ENCODE peak calls at places on chromosomes 16 and 17, in ten cellular contexts. T, X, G, O, E, C, M, B, K and N are unnamed samples.

GRCh38 chr16:79895917-79896203 is 295.3 kb upstream of the MAF start:
- DNase-seq in T (no peak), X (no peak), G (no peak), O (no peak), E (peak; percentile 77), C (no peak), M (no peak), B (no peak), K (no peak), N (no peak)

GRCh38 chr16:75486666-75487313 is 8.5 kb downstream of the CHST6 start:
- DNase-seq in T (no peak), X (no peak), G (no peak), O (no peak), E (no peak), C (no peak), M (no peak), B (no peak), K (no peak), N (no peak)

GRCh38 chr17:36877774-36878173 is 59.5 kb upstream of the LHX1 start:
- DNase-seq in T (peak; percentile 37), X (no peak), G (no peak), O (no peak), E (no peak), C (no peak), M (peak; percentile 66), B (no peak), K (no peak), N (no peak)

GRCh38 chr17:68141050-68141449 is 105.5 kb downstream of the KPNA2 start:
- DNase-seq in T (peak; percentile 15), X (no peak), G (no peak), O (no peak), E (no peak), C (no peak), M (no peak), B (no peak), K (no peak), N (no peak)

GRCh38 chr17:75927286-75927922 is 13.4 kb downstream of the FBF1 start:
- DNase-seq in T (no peak), X (no peak), G (no peak), O (no peak), E (no peak), C (peak; percentile 17), M (peak; percentile 25), B (peak; percentile 74), K (no peak), N (no peak)

GRCh38 chr16:86614699-86615098 is 36.4 kb downstream of the FOXL1 start:
- DNase-seq in T (no peak), X (no peak), G (no peak), O (no peak), E (no peak), C (no peak), M (no peak), B (no peak), K (no peak), N (no peak)

GRCh38 chr16:17171250-17172143 is 299.3 kb downstream of the XYLT1 start:
- DNase-seq in T (no peak), X (no peak), G (no peak), O (no peak), E (no peak), C (no peak), M (no peak), B (no peak), K (peak; percentile 24), N (no peak)

GRCh38 chr16:87445486-87445885 is 47.3 kb downstream of the ZCCHC14 start:
- DNase-seq in T (peak; percentile 80), X (no peak), G (no peak), O (no peak), E (no peak), C (no peak), M (no peak), B (no peak), K (no peak), N (no peak)

GRCh38 chr17:17191346-17191792 is 14.8 kb downstream of the PLD6 start:
- DNase-seq in T (peak; percentile 95), X (peak; percentile 64), G (no peak), O (peak; percentile 49), E (no peak), C (no peak), M (peak; percentile 60), B (peak; percentile 55), K (no peak), N (no peak)

GRCh38 chr16:35181422-35182030 is 1722.1 kb downstream of the TP53TG3F start:
- DNase-seq in T (no peak), X (no peak), G (no peak), O (no peak), E (peak; percentile 39), C (no peak), M (no peak), B (no peak), K (no peak), N (peak; percentile 50)

GRCh38 chr17:4769628-4770027 is 2.1 kb upstream of the TM4SF5 start:
- DNase-seq in T (peak; percentile 31), X (no peak), G (no peak), O (no peak), E (no peak), C (no peak), M (no peak), B (no peak), K (no peak), N (no peak)

GRCh38 chr17:71304498-71305158 is 816.2 kb upstream of the SOX9 start:
- DNase-seq in T (no peak), X (no peak), G (no peak), O (no peak), E (no peak), C (no peak), M (peak; percentile 3), B (no peak), K (no peak), N (no peak)

GRCh38 chr16:70512456-70512855 is 10.9 kb downstream of the COG4 start:
- DNase-seq in T (peak; percentile 50), X (no peak), G (no peak), O (no peak), E (no peak), C (no peak), M (no peak), B (no peak), K (peak; percentile 42), N (no peak)

DNA sequence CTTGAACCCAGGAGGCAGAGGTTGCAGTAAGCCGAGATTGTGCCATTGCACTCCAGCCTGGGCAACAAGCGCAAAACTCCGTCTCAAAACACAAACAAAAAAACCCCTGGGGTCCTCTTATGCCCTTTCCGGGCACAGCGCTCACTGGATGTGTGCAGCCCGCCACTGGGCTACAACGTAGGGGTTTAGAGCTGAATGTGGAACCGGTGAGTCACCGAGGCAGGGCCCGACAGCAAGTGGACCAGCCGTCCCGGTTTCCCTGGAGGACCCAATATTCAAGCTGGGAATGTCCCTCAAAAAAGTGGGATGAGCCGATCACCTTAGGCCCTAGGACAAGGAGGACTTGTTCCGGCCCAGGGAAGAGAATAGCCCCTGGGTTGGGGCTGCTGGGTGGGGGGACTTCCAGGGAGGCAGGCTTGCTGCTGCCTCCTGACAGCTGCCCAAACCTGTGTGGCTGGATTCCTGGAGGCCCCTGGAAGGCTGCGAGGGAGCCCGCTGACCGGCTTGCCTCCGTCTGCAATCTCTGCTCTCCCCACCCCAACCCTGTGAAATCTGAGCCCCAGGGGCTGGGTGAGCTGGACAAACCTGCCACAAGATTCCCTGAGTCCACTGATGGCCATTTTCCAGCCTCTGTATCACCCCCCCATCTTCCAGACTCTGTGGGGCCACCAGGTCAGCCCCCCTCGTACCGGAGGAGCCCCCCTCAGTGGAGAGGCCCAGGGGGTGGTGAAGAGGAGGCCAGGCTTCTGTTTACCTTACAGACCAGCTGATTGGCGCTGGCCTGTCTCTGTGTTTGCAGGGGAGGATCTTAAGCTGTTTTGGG is 2.9 kb upstream of the CLDN9 start:
- DNase-seq in T (no peak), X (no peak), G (no peak), O (no peak), E (no peak), C (no peak), M (no peak), B (no peak), K (no peak), N (no peak)
- H3K27ac ChIP-seq in T (no peak overlapping the region), X (no peak overlapping the region), G (no peak overlapping the region), O (no peak overlapping the region), E (no peak overlapping the region), C (no peak overlapping the region), M (peak overlapping the region; percentile 96), B (peak overlapping the region; percentile 89), K (no peak overlapping the region), N (no peak overlapping the region)

DNA sequence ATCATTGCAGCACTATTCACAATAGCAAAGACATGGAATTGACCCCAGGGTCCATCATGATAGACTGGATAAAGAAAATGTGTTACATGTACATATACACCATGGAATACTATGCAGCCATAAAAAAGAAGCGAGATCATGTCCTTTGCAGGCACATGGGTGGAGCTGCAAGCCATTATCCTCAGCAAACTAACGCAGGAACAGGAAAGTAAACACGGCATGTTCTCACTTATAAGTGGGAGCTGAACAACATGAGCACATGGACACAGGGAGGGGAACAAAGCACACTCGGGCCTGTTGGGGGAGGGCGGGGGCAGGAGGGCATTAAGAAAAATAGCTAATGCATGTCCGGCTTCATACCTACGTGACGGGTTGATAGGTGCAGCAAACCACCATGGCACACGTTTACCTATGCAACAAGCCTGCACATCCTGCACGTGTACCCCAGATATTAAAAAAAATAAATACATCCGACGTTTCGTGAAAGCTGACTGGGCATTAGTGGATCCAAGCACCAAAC is 28.9 kb downstream of the ZNF778 start:
- DNase-seq in T (no peak), X (no peak), G (no peak), O (no peak), E (no peak), C (no peak), M (no peak), B (no peak), K (no peak), N (no peak)
- TF ChIP-seq CTCF in T (no peak), X (no peak), G (no peak), O (no peak), E (no peak), C (no peak), M (no peak), B (no peak), K (no peak), N (no peak)

DNA sequence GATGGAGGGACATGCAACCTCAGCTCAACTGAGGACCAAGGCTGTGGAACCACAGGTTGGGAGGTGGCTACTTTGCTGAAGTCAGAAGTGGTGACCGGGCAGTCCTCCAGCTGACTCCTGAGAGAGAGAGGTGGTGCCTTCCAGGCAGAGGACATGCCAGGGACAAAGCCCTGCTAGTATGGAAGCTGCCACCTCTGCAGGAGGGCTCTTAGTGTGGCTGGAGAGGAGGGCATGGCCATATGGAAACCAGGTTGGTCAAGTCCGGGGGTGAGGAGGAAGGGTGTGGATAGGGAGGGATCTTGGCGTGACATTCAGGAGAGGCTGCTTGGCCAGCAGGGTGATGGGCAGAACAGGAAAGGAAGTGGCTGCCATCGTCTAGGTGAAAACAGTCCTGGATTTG is 5.7 kb downstream of the C16orf86 start:
- DNase-seq in T (no peak), X (peak; percentile 37), G (no peak), O (no peak), E (no peak), C (no peak), M (no peak), B (peak; percentile 73), K (peak; percentile 53), N (no peak)
- H3K27ac ChIP-seq in T (no peak overlapping the region), X (no peak overlapping the region), G (no peak overlapping the region), O (peak overlapping the region; percentile 73), E (no peak overlapping the region), C (no peak overlapping the region), M (no peak overlapping the region), B (peak overlapping the region; percentile 77), K (no peak overlapping the region), N (peak overlapping the region; percentile 19)

DNA sequence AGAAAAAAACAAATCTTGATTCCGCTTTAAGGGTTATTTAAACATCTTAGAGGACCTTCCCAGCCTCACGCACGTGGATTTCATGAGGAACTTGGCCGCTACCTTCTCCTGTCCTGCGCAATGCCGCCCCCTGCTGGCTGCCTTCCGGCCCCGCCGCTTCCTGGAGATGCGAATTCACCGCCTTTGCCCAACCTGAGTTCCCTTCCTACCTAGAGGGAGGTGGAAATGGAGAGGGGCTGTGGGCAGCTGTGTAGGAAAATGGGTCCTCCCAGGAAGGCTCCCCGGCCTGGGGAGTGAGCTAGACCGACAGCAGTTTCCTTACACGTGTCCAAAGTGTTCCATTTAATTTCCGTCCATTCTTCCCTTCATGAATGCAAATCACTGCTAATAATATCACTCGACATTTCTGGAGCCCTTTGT is 1.0 kb upstream of the ABCC12 start:
- DNase-seq in T (peak; percentile 72), X (peak; percentile 89), G (peak; percentile 86), O (peak; percentile 86), E (peak; percentile 94), C (peak; percentile 53), M (peak; percentile 89), B (peak; percentile 98), K (peak; percentile 75), N (no peak)
- TF ChIP-seq CTCF in T (peak; percentile 93), X (peak; percentile 99), G (peak; percentile 94), O (peak; percentile 94), E (peak; percentile 64), C (peak; percentile 89), M (peak; percentile 89), B (peak; percentile 94), K (peak; percentile 89), N (peak; percentile 74)